ENCODE peak calls at places on chromosomes 3 and 15, in ten cellular contexts. G, X, P, F, V, A, T, I, N and Y are unnamed samples. For H3K36me3 and H3K4me1, the result is how much of the 10 kb centered on the place peaks cover.

GRCh38 chr3:176867681-176868663 is 329.3 kb downstream of the TBL1XR1 start:
- DNase-seq in G (no peak), X (no peak), P (no peak), F (no peak), V (no peak), A (peak), T (no peak), I (no peak), N (peak), Y (no peak)

GRCh38 chr15:41562784-41563198 is 3.8 kb downstream of the TYRO3 start:
- DNase-seq in G (no peak), X (no peak), P (no peak), F (peak), V (peak), A (no peak), T (peak), I (no peak), N (no peak), Y (no peak)

GRCh38 chr3:174955513-174956001 is 96.4 kb downstream of the NAALADL2 start:
- DNase-seq in G (no peak), X (no peak), P (no peak), F (no peak), V (no peak), A (no peak), T (peak), I (no peak), N (no peak), Y (no peak)

GRCh38 chr15:79154491-79155182 is 64.1 kb upstream of the RASGRF1 start:
- DNase-seq in G (no peak), X (no peak), P (no peak), F (no peak), V (no peak), A (no peak), T (peak), I (no peak), N (no peak), Y (no peak)

GRCh38 chr3:40237892-40238571 is 71.5 kb upstream of the EIF1B start:
- DNase-seq in G (no peak), X (no peak), P (no peak), F (no peak), V (peak), A (no peak), T (peak), I (no peak), N (no peak), Y (no peak)

GRCh38 chr3:112004664-112005063 is 5.9 kb downstream of the TAGLN3 start:
- DNase-seq in G (no peak), X (no peak), P (no peak), F (no peak), V (no peak), A (peak), T (no peak), I (no peak), N (no peak), Y (no peak)

GRCh38 chr15:88542342-88542733 is 4.1 kb downstream of the DET1 start:
- DNase-seq in G (no peak), X (no peak), P (no peak), F (peak), V (no peak), A (no peak), T (peak), I (no peak), N (no peak), Y (peak)

GRCh38 chr3:32469151-32469874 is 33.3 kb downstream of the CMTM6 start:
- DNase-seq in G (peak), X (no peak), P (no peak), F (no peak), V (no peak), A (no peak), T (no peak), I (no peak), N (no peak), Y (no peak)

GRCh38 chr3:16216373-16216935 is 42.0 kb downstream of the GALNT15 start:
- DNase-seq in G (no peak), X (no peak), P (no peak), F (no peak), V (no peak), A (no peak), T (no peak), I (no peak), N (no peak), Y (no peak)

GRCh38 chr15:51046799-51047449 is 47.8 kb downstream of the TNFAIP8L3 start:
- DNase-seq in G (no peak), X (no peak), P (no peak), F (peak), V (no peak), A (peak), T (peak), I (no peak), N (no peak), Y (peak)

GRCh38 chr3:13233487-13234154 is 160.4 kb upstream of the IQSEC1 start:
- DNase-seq in G (no peak), X (no peak), P (no peak), F (no peak), V (no peak), A (no peak), T (no peak), I (no peak), N (no peak), Y (no peak)

GRCh38 chr3:171407746-171408145 is 52.5 kb downstream of the TNIK start:
- DNase-seq in G (no peak), X (no peak), P (no peak), F (no peak), V (no peak), A (no peak), T (peak), I (no peak), N (no peak), Y (no peak)

GRCh38 chr3:59818033-59818936 is 768.5 kb upstream of the CFAP20DC start:
- DNase-seq in G (peak), X (peak), P (peak), F (peak), V (no peak), A (peak), T (peak), I (no peak), N (peak), Y (peak)

GRCh38 chr15:55168350-55168974 is 28.3 kb downstream of the RSL24D1 start:
- DNase-seq in G (no peak), X (peak), P (peak), F (no peak), V (peak), A (peak), T (peak), I (peak), N (peak), Y (peak)

GRCh38 chr3:87696276-87697013 is 362.4 kb downstream of the CGGBP1 start:
- DNase-seq in G (no peak), X (no peak), P (no peak), F (no peak), V (peak), A (no peak), T (no peak), I (no peak), N (no peak), Y (no peak)

GRCh38 chr3:185082149-185082548 is 70.7 kb downstream of the C3orf70 start:
- DNase-seq in G (no peak), X (no peak), P (no peak), F (no peak), V (no peak), A (no peak), T (no peak), I (no peak), N (no peak), Y (no peak)

GRCh38 chr3:95272791-95273190 is 1209.9 kb downstream of the NSUN3 start:
- DNase-seq in G (no peak), X (no peak), P (no peak), F (no peak), V (no peak), A (no peak), T (no peak), I (no peak), N (no peak), Y (no peak)

GRCh38 chr3:21524113-21524512 is 226.9 kb downstream of the ZNF385D start:
- DNase-seq in G (no peak), X (no peak), P (no peak), F (no peak), V (no peak), A (no peak), T (no peak), I (no peak), N (no peak), Y (no peak)

GRCh38 chr3:1693145-1693544 is 405.5 kb upstream of the CNTN4 start:
- DNase-seq in G (no peak), X (no peak), P (no peak), F (no peak), V (no peak), A (no peak), T (no peak), I (no peak), N (no peak), Y (no peak)

GRCh38 chr3:101171797-101172196 is 148.6 kb downstream of the IMPG2 start:
- DNase-seq in G (no peak), X (no peak), P (no peak), F (no peak), V (no peak), A (no peak), T (no peak), I (no peak), N (no peak), Y (no peak)

GRCh38 chr3:94004301-94004910 is 24.0 kb downstream of the STX19 start:
- DNase-seq in G (no peak), X (no peak), P (no peak), F (no peak), V (no peak), A (peak), T (peak), I (no peak), N (no peak), Y (no peak)

GRCh38 chr3:33645060-33645841 is 72.8 kb downstream of the CLASP2 start:
- DNase-seq in G (no peak), X (no peak), P (no peak), F (no peak), V (no peak), A (no peak), T (peak), I (peak), N (no peak), Y (no peak)

GRCh38 chr3:123534264-123534663 is 50.6 kb downstream of the HACD2 start:
- DNase-seq in G (no peak), X (no peak), P (no peak), F (no peak), V (no peak), A (no peak), T (no peak), I (no peak), N (no peak), Y (no peak)
- TF ChIP-seq CTCF in G (no peak), X (no peak), P (no peak), F (no peak), V (no peak), A (no peak), T (no peak), I (no peak), N (no peak), Y (no peak)

DNA sequence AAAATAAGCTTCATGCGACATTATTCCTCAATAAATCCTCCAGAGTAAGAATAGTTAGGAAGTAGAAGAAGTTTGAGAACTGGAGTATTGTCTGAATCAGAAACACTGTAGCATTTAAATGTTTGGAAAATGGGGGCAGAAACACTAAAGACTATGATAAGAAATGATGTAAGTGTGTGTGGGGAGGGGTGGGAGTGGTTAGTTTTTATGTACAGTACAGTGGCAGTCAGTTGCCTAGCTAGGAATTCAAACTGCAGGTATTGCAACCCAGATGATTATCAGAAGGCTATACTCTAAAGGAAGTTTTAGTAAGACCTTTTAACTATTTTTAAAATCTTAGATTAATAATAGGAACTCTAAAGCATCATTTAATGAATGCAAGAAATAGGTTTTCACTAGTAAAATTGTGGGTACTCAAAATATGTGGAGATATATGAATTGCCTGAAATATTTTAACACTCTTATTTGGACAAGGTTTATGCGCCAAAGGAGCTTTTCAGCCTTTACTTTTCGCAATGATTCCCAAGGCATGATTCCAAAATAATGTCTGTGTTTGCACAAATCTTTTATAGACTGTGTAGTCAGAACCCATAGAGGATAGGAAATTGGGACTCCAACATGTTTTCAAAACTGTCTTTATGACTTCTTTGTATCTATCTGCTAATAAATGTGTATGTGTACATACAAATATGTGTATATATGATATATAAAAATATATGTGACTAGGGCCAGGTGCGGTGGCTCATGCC is 8.0 kb upstream of the CCDC50 start:
- DNase-seq in G (no peak), X (no peak), P (no peak), F (no peak), V (no peak), A (no peak), T (no peak), I (no peak), N (no peak), Y (no peak)
- H3K36me3 ChIP-seq in G (under half), X (under half), P (under half), F (under half), V (under half), A (under half), T (under half), I (under half), N (under half), Y (under half)

GRCh38 chr3:159853506-159853864 is 135.2 kb upstream of the IL12A start:
- DNase-seq in G (no peak), X (no peak), P (no peak), F (no peak), V (no peak), A (no peak), T (no peak), I (no peak), N (no peak), Y (no peak)
- H3K4me1 ChIP-seq in G (half or more), X (half or more), P (under half), F (under half), V (under half), A (under half), T (half or more), I (under half), N (under half), Y (under half)

GRCh38 chr3:67598814-67599556 is 55.4 kb downstream of the SUCLG2 start:
- DNase-seq in G (no peak), X (no peak), P (no peak), F (no peak), V (no peak), A (no peak), T (no peak), I (no peak), N (no peak), Y (no peak)

GRCh38 chr3:67595424-67595823 is 59.0 kb downstream of the SUCLG2 start:
- DNase-seq in G (no peak), X (no peak), P (no peak), F (no peak), V (no peak), A (peak), T (no peak), I (no peak), N (no peak), Y (no peak)

DNA sequence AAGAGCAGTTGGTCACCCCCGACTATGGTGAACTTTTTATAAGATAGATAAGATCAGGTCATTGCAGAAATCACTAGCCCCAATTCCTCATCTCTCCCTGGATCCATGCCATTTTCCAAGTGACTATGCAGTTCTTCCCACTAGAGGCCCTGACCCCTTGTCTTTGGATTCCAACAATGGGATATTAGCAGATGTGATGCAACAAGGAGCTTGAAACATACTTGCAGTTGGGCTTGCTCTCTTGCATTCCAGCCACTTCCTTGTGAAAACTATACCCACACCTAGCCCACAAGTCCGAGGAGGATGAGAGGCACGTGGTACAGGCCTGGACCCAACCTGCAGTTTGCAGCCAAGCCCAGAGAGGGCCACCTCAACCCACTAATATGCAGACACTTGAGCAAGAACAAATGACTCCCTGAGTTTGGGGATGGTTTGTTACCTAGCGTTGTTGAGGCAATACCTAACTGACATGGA is 60.6 kb downstream of the SUCLG2 start:
- DNase-seq in G (no peak), X (no peak), P (no peak), F (no peak), V (peak), A (no peak), T (peak), I (no peak), N (no peak), Y (no peak)
- TF ChIP-seq CTCF in G (no peak), X (no peak), P (no peak), F (no peak), V (peak), A (no peak), T (peak), I (no peak), N (no peak), Y (no peak)

DNA sequence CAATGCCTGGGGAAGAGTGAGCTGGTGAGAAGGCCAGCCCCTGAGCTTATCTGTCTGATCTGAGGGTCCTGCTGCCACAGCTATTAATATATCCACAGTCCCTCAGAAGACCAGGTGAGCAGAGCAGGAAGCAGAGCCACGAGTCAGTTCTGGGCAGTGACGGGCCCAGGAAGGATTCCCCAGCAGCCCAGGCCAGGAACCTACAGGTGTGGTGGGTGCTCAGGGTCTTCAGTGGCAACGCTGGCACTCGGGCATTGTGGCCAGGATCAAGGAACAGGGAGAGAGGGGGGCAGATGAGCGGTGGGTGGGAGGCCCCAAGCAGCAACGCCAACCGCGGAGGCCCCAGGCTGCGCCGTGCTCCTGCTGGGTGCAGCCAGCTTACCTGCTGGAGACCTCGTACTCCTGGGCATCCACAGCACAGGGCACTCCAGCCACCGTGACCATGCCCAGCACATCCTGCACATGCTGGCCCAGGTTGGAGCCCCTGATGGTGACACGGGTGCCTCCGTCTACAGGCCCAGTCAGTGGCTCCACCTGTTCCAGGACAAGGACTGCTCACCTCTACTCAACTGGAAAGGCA is 12.3 kb downstream of the PLXNB1 start:
- DNase-seq in G (no peak), X (peak), P (no peak), F (no peak), V (no peak), A (no peak), T (no peak), I (no peak), N (no peak), Y (no peak)
- H3K36me3 ChIP-seq in G (under half), X (under half), P (under half), F (under half), V (under half), A (under half), T (under half), I (under half), N (half or more), Y (under half)

GRCh38 chr3:194871143-194871863 is 185.6 kb downstream of the FAM43A start:
- DNase-seq in G (peak), X (peak), P (peak), F (peak), V (peak), A (peak), T (peak), I (no peak), N (no peak), Y (no peak)

GRCh38 chr3:194867270-194867983 is 181.7 kb downstream of the FAM43A start:
- DNase-seq in G (no peak), X (no peak), P (no peak), F (peak), V (no peak), A (peak), T (peak), I (no peak), N (no peak), Y (peak)

GRCh38 chr3:194870394-194871110 is 184.9 kb downstream of the FAM43A start:
- DNase-seq in G (no peak), X (no peak), P (no peak), F (no peak), V (no peak), A (peak), T (peak), I (no peak), N (no peak), Y (no peak)

GRCh38 chr3:194869482-194870169 is 183.9 kb downstream of the FAM43A start:
- DNase-seq in G (no peak), X (no peak), P (no peak), F (no peak), V (no peak), A (peak), T (no peak), I (no peak), N (no peak), Y (no peak)

DNA sequence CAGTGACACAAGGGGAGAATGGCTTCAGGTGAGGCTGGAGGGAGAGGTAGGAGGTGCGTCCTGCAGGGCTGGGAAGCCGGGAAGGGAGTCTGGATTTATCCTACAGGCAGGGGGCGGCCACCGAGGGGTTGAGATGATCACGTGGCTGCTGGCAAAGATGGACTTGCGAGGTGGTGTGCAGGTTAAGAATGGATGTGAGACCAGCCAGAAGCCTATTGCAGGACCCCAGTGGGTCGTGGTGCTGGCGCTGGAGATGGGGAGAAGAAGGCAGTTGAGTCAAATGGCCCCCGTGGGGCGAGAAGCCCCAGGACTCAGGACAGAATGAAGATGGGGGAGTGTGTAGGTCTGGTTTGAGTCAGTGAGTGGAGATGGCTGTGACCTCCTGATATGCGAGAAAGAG is 183.1 kb downstream of the FAM43A start:
- DNase-seq in G (no peak), X (no peak), P (no peak), F (no peak), V (no peak), A (no peak), T (no peak), I (no peak), N (no peak), Y (no peak)
- H3K4me1 ChIP-seq in G (under half), X (under half), P (under half), F (under half), V (under half), A (under half), T (under half), I (under half), N (under half), Y (under half)

GRCh38 chr3:155853214-155854146 is 747 bp downstream of the SLC33A1 start:
- DNase-seq in G (no peak), X (peak), P (peak), F (no peak), V (peak), A (peak), T (peak), I (peak), N (no peak), Y (peak)
- TF ChIP-seq CTCF in G (no peak), X (peak), P (peak), F (no peak), V (peak), A (peak), T (no peak), I (no peak), N (no peak), Y (peak)

DNA sequence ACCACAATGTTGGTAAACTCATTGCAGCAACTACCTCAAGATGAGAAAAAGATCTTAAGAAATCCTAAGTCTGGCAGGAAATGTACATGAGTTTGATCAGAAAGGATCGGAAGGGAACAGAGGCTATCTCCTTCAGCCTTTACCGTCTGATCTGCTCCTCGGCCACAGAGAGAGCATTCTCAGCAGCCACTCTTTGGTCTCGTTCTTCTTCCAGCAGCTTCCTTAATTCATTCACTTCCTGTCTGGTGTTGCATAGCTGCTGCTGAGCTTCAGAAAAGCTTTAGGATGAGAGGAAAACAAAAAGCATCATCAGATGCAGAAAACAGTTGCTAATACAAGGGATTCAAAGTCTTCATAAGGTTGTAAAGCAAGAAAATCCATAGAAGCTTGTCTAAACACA is 6.6 kb upstream of the HCLS1 start:
- DNase-seq in G (no peak), X (no peak), P (no peak), F (no peak), V (no peak), A (no peak), T (no peak), I (no peak), N (no peak), Y (no peak)
- H3K36me3 ChIP-seq in G (under half), X (half or more), P (half or more), F (under half), V (half or more), A (under half), T (half or more), I (under half), N (under half), Y (half or more)